ENCODE peak calls at places on chromosomes 5 and 9, in six cellular contexts. C, E, N, S, W and Q are unnamed samples.
A peak's percentile ranks its signal among the peaks of the same experiment; 100 is the strongest.

GRCh38 chr9:111039203-111039907 is 1.1 kb upstream of the LPAR1 start:
- DNase-seq in C (peak; percentile 19), E (no peak), N (peak; percentile 17), S (no peak), W (no peak), Q (no peak)

GRCh38 chr5:123819818-123820217 is 307.8 kb downstream of the CSNK1G3 start:
- DNase-seq in C (no peak), E (no peak), N (no peak), S (peak; percentile 98), W (peak; percentile 63), Q (no peak)

GRCh38 chr5:87074934-87075541 is 192.6 kb upstream of the RASA1 start:
- DNase-seq in C (peak; percentile 49), E (no peak), N (no peak), S (no peak), W (no peak), Q (peak; percentile 60)

GRCh38 chr9:19934301-19934868 is 145.5 kb upstream of the SLC24A2 start:
- DNase-seq in C (no peak), E (peak; percentile 26), N (peak; percentile 35), S (peak; percentile 43), W (no peak), Q (no peak)

GRCh38 chr9:85212887-85213286 is 528.9 kb downstream of the AGTPBP1 start:
- DNase-seq in C (peak; percentile 9), E (no peak), N (no peak), S (peak; percentile 15), W (no peak), Q (no peak)

GRCh38 chr9:127336708-127337352 is 60.1 kb upstream of the SLC2A8 start:
- DNase-seq in C (no peak), E (peak; percentile 60), N (peak; percentile 78), S (peak; percentile 96), W (peak; percentile 81), Q (no peak)

GRCh38 chr5:72542695-72543094 is 35.5 kb upstream of the ZNF366 start:
- DNase-seq in C (no peak), E (no peak), N (no peak), S (no peak), W (no peak), Q (no peak)

GRCh38 chr9:92507005-92507404 is 24.7 kb upstream of the ASPN start:
- DNase-seq in C (no peak), E (no peak), N (no peak), S (no peak), W (no peak), Q (no peak)

GRCh38 chr9:136046555-136046921 is 48.6 kb downstream of the NACC2 start:
- DNase-seq in C (no peak), E (no peak), N (no peak), S (no peak), W (no peak), Q (no peak)

GRCh38 chr5:176381979-176382378 is 6.4 kb downstream of the NOP16 start:
- DNase-seq in C (no peak), E (no peak), N (no peak), S (no peak), W (no peak), Q (no peak)

GRCh38 chr5:94793113-94793815 is 174.8 kb downstream of the SLF1 start:
- DNase-seq in C (peak; percentile 79), E (no peak), N (no peak), S (peak; percentile 92), W (peak; percentile 70), Q (peak; percentile 82)

GRCh38 chr9:113588242-113588810 is 124.8 kb downstream of the RGS3 start:
- DNase-seq in C (no peak), E (no peak), N (no peak), S (no peak), W (no peak), Q (no peak)

GRCh38 chr5:133456933-133457402 is 155.4 kb downstream of the FSTL4 start:
- DNase-seq in C (no peak), E (no peak), N (no peak), S (peak; percentile 57), W (no peak), Q (no peak)

GRCh38 chr9:38044706-38045105 is 24.3 kb downstream of the SHB start:
- DNase-seq in C (no peak), E (no peak), N (no peak), S (no peak), W (no peak), Q (no peak)

GRCh38 chr5:179801304-179802206 is 5.1 kb downstream of the MGAT4B start:
- DNase-seq in C (peak; percentile 87), E (peak; percentile 80), N (peak; percentile 73), S (peak; percentile 71), W (no peak), Q (peak; percentile 85)

GRCh38 chr9:131420913-131421312 is 27.0 kb downstream of the PRRC2B start:
- DNase-seq in C (no peak), E (no peak), N (no peak), S (peak; percentile 77), W (no peak), Q (no peak)
- TF ChIP-seq CTCF in C (no peak), E (no peak), N (no peak), S (peak; percentile 52), W (no peak), Q (no peak)

DNA sequence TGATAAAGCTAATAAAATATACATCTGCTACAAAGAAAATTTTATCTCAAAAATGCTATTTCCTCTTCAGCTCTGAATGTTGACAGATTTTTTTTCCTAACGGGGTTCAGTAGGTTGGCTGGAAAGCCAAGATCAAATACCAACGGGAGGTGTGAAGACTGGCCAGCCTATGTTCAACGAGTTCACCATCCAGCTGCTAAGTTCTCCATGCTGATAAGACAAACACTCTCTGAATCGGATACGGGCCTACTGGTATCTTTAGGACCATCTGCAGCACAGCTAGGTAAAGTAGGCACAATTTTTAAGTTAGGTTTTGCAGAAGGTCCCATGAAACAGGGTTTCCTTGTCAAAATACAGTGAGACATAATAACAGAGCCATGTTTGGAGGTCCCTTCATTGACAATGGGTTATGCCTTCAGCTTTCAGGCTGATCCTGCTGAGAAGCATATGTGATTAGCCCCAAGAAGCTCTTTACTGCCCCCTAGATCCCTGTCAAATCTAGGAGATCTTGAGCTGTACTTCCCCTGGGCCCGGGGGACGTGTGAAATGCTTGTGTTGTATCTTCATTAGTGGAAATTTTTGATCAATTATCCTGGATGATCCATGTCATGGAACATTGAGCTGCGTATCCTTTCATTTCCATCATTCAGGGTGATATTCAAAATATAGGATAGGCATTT is 60.6 kb downstream of the PGM5 start:
- DNase-seq in C (no peak), E (no peak), N (no peak), S (peak; percentile 2), W (no peak), Q (peak; percentile 27)
- TF ChIP-seq CTCF in C (peak; percentile 37), E (peak; percentile 9), N (no peak), S (peak; percentile 28), W (peak; percentile 32), Q (no peak)

GRCh38 chr5:33340195-33340594 is 100.6 kb upstream of the TARS1 start:
- DNase-seq in C (no peak), E (no peak), N (no peak), S (no peak), W (no peak), Q (no peak)

GRCh38 chr5:33339413-33339812 is 101.4 kb upstream of the TARS1 start:
- DNase-seq in C (no peak), E (no peak), N (no peak), S (no peak), W (no peak), Q (no peak)

GRCh38 chr5:33336911-33337620 is 103.7 kb upstream of the TARS1 start:
- DNase-seq in C (no peak), E (no peak), N (no peak), S (peak; percentile 44), W (no peak), Q (no peak)

GRCh38 chr5:33337621-33337960 is 103.2 kb upstream of the TARS1 start:
- DNase-seq in C (no peak), E (no peak), N (no peak), S (no peak), W (no peak), Q (no peak)

DNA sequence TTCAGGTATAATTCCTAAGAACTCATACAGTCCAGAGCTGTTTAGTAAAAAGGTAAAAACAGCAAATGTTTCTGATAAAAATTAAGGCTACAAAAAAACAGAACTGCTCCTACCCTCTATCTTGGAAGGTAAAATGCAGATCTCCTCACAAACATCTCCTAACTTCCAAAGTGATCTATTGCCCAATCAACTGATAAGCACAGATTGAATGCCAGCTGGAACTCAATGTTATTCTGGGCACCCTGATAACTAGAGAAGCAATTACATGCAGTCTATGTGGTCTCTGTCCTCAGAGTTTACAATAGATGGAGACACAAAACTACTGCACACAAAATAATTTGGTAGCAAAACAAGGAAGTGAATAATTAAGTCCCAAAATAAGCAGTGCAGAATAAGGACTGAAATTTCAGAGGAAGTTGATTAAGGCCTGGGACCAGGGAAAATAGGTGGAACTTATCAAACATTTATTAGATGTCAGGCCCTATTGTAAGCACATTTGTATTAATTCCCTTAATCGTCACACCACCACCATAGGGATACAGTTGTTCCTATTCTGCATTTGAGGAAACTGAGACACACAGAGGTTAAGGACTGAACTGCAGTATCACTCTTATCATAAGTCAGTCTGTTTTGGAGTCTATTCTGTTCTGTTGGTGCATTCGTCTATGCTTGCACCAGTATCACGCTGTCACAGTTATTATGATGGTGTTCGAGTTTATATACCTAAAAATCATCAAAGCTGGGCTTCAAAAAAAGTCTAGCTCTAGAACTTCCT is 102.2 kb upstream of the TARS1 start:
- DNase-seq in C (no peak), E (no peak), N (no peak), S (no peak), W (no peak), Q (no peak)
- TF ChIP-seq CTCF in C (no peak), E (no peak), N (no peak), S (no peak), W (no peak), Q (no peak)

GRCh38 chr9:116504081-116504480 is 183.0 kb upstream of the TRIM32 start:
- DNase-seq in C (no peak), E (no peak), N (no peak), S (no peak), W (no peak), Q (no peak)

GRCh38 chr9:116501871-116502270 is 185.2 kb upstream of the TRIM32 start:
- DNase-seq in C (no peak), E (no peak), N (no peak), S (peak; percentile 53), W (no peak), Q (no peak)

GRCh38 chr9:116499986-116500871 is 186.9 kb upstream of the TRIM32 start:
- DNase-seq in C (no peak), E (no peak), N (no peak), S (peak; percentile 97), W (peak; percentile 23), Q (no peak)

GRCh38 chr9:116504893-116505480 is 182.1 kb upstream of the TRIM32 start:
- DNase-seq in C (peak; percentile 31), E (no peak), N (no peak), S (no peak), W (no peak), Q (no peak)

DNA sequence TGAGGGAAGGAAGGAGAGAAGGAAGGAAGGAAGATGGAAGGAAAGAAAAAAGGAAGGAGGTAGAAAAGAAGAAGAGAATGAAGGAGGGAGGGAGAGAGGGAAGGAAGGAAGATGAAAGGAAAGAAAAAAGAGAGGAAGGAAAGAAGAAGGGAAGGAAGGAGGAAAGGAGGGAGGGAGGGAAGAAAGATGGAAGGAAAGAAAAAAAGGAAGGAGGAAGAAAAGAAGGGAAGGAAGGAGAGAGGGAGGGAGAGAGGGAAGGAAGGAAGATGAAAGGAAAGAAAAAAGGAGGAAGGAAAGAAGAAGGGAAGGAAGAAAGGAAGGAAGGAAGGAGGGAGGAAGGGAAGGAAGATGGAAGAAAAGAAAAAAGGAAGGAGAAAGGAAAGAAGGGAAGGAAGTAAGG is 184.4 kb upstream of the TRIM32 start:
- DNase-seq in C (no peak), E (no peak), N (no peak), S (no peak), W (no peak), Q (no peak)
- TF ChIP-seq CTCF in C (no peak), E (no peak), N (no peak), S (no peak), W (no peak), Q (no peak)

GRCh38 chr9:16396389-16396788 is 474.1 kb downstream of the BNC2 start:
- DNase-seq in C (no peak), E (no peak), N (no peak), S (peak; percentile 47), W (no peak), Q (no peak)
- TF ChIP-seq CTCF in C (no peak), E (no peak), N (no peak), S (no peak), W (no peak), Q (no peak)